ENCODE peak calls at places on chromosomes 2 and 18, in five cellular contexts. T, V, E, Z and D are unnamed samples.
A peak's percentile ranks its signal among the peaks of the same experiment; 100 is the strongest.

GRCh38 chr2:202376460-202377307 is 557 bp downstream of the BMPR2 start:
- DNase-seq in T (peak; percentile 46), V (peak; percentile 43), E (no peak), Z (peak; percentile 44), D (no peak)

GRCh38 chr2:63697160-63697559 is 108.4 kb downstream of the MDH1 start:
- DNase-seq in T (no peak), V (no peak), E (no peak), Z (no peak), D (no peak)

GRCh38 chr2:182522428-182522896 is 95.6 kb upstream of the PDE1A start:
- DNase-seq in T (no peak), V (no peak), E (no peak), Z (peak; percentile 7), D (peak; percentile 61)

GRCh38 chr18:34709631-34710429 is at the start of gene DTNA:
- DNase-seq in T (no peak), V (no peak), E (peak; percentile 81), Z (peak; percentile 98), D (peak; percentile 96)

GRCh38 chr2:218952160-218952559 is 7.3 kb upstream of the CDK5R2 start:
- DNase-seq in T (no peak), V (no peak), E (no peak), Z (no peak), D (no peak)

GRCh38 chr18:5309888-5310470 is 14.5 kb upstream of the ZBTB14 start:
- DNase-seq in T (peak; percentile 25), V (peak; percentile 52), E (no peak), Z (no peak), D (no peak)

GRCh38 chr2:172442072-172442895 is 14.9 kb downstream of the ITGA6 start:
- DNase-seq in T (no peak), V (peak; percentile 37), E (peak; percentile 94), Z (peak; percentile 90), D (peak; percentile 96)

GRCh38 chr2:119732026-119732425 is 27.7 kb upstream of the PTPN4 start:
- DNase-seq in T (no peak), V (no peak), E (no peak), Z (no peak), D (no peak)

GRCh38 chr2:172200495-172201085 is 97.9 kb upstream of the DLX2 start:
- DNase-seq in T (no peak), V (peak; percentile 24), E (no peak), Z (peak; percentile 75), D (peak; percentile 48)

GRCh38 chr18:23920054-23920453 is 94.5 kb upstream of the TTC39C start:
- DNase-seq in T (no peak), V (no peak), E (no peak), Z (peak; percentile 42), D (no peak)

GRCh38 chr2:12890481-12890980 is 173.8 kb downstream of the TRIB2 start:
- DNase-seq in T (no peak), V (no peak), E (no peak), Z (no peak), D (no peak)

GRCh38 chr18:44309185-44309584 is 371.5 kb upstream of the SETBP1 start:
- DNase-seq in T (no peak), V (no peak), E (peak; percentile 61), Z (peak; percentile 62), D (peak; percentile 54)

GRCh38 chr18:42274488-42275137 is 319.6 kb downstream of the PIK3C3 start:
- DNase-seq in T (peak; percentile 25), V (no peak), E (no peak), Z (peak; percentile 35), D (peak; percentile 33)

GRCh38 chr2:165293439-165294420 is 54.5 kb downstream of the SCN2A start:
- DNase-seq in T (peak; percentile 54), V (peak; percentile 31), E (peak; percentile 89), Z (peak; percentile 87), D (peak; percentile 93)

GRCh38 chr2:109345091-109345490 is 216.1 kb downstream of the SH3RF3 start:
- DNase-seq in T (no peak), V (no peak), E (no peak), Z (no peak), D (no peak)

GRCh38 chr2:69770193-69770702 is 28.3 kb downstream of the ANXA4 start:
- DNase-seq in T (no peak), V (peak; percentile 59), E (peak; percentile 64), Z (peak; percentile 92), D (peak; percentile 85)

GRCh38 chr18:55522011-55522410 is 66.0 kb downstream of the TCF4 start:
- DNase-seq in T (no peak), V (peak; percentile 16), E (no peak), Z (peak; percentile 36), D (no peak)